ENCODE peak calls at places on chromosomes 1 and 21, in four cellular contexts. B, C, I and Q are unnamed samples.

GRCh38 chr1:199752688-199753027 is 274.9 kb upstream of the NR5A2 start:
- ATAC-seq in B (no peak), C (no peak), I (no peak), Q (no peak)

GRCh38 chr1:245825128-245825901 is 670.5 kb downstream of the KIF26B start:
- ATAC-seq in B (no peak), C (no peak), I (no peak), Q (no peak)

GRCh38 chr1:27535386-27535785 is 45.4 kb upstream of the WASF2 start:
- ATAC-seq in B (peak; percentile 72), C (no peak), I (no peak), Q (peak; percentile 73)

GRCh38 chr1:39685071-39685470 is 6.2 kb downstream of the HPCAL4 start:
- ATAC-seq in B (no peak), C (no peak), I (no peak), Q (no peak)

GRCh38 chr1:175564723-175565122 is 178.7 kb downstream of the TNR start:
- ATAC-seq in B (no peak), C (no peak), I (no peak), Q (no peak)

GRCh38 chr1:228740543-228740942 is 5.3 kb downstream of the RHOU start:
- ATAC-seq in B (no peak), C (no peak), I (no peak), Q (no peak)

GRCh38 chr1:29900086-29900485 is 663.8 kb downstream of the PTPRU start:
- ATAC-seq in B (no peak), C (no peak), I (no peak), Q (no peak)

GRCh38 chr21:34693192-34693810 is 24.5 kb downstream of the CLIC6 start:
- ATAC-seq in B (peak; percentile 38), C (peak; percentile 57), I (no peak), Q (peak; percentile 12)

GRCh38 chr1:61098906-61099437 is 16.6 kb downstream of the NFIA start:
- ATAC-seq in B (no peak), C (peak; percentile 19), I (no peak), Q (no peak)

GRCh38 chr1:15236226-15237145 is 10.5 kb upstream of the FHAD1 start:
- ATAC-seq in B (no peak), C (no peak), I (no peak), Q (no peak)

GRCh38 chr1:207089627-207090265 is 1.1 kb downstream of the C4BPB start:
- ATAC-seq in B (no peak), C (peak; percentile 19), I (peak; percentile 30), Q (no peak)

GRCh38 chr1:15328785-15329480 is 80.8 kb upstream of the EFHD2 start:
- ATAC-seq in B (peak; percentile 57), C (peak; percentile 33), I (no peak), Q (peak; percentile 28)

GRCh38 chr1:18787825-18788385 is 71.6 kb downstream of the TAS1R2 start:
- ATAC-seq in B (no peak), C (no peak), I (no peak), Q (no peak)

GRCh38 chr1:30743584-30744059 is 14.0 kb downstream of the LAPTM5 start:
- ATAC-seq in B (peak; percentile 13), C (peak; percentile 67), I (peak; percentile 75), Q (peak; percentile 42)

GRCh38 chr1:208238710-208239517 is 5.3 kb downstream of the PLXNA2 start:
- ATAC-seq in B (peak; percentile 15), C (no peak), I (no peak), Q (peak; percentile 75)

GRCh38 chr21:36747114-36747814 is 48.3 kb downstream of the SIM2 start:
- ATAC-seq in B (peak; percentile 45), C (peak; percentile 3), I (peak; percentile 37), Q (no peak)

GRCh38 chr1:59967141-59967697 is 40.6 kb upstream of the CYP2J2 start:
- ATAC-seq in B (peak; percentile 62), C (no peak), I (no peak), Q (peak; percentile 36)

GRCh38 chr1:155931332-155932038 is 2.7 kb downstream of the KHDC4 start:
- ATAC-seq in B (peak; percentile 54), C (no peak), I (no peak), Q (peak; percentile 43)

GRCh38 chr21:35833991-35834390 is 226.3 kb downstream of the SETD4 start:
- ATAC-seq in B (no peak), C (no peak), I (no peak), Q (no peak)

GRCh38 chr1:110555807-110556470 is 37.0 kb upstream of the KCNA10 start:
- ATAC-seq in B (no peak), C (no peak), I (no peak), Q (no peak)

GRCh38 chr1:55572878-55573734 is 357.9 kb upstream of the USP24 start:
- ATAC-seq in B (no peak), C (no peak), I (no peak), Q (no peak)

GRCh38 chr1:34306568-34306967 is 129.9 kb downstream of the C1orf94 start:
- ATAC-seq in B (no peak), C (no peak), I (no peak), Q (no peak)

GRCh38 chr1:100445565-100445964 is 92.4 kb upstream of the GPR88 start:
- ATAC-seq in B (no peak), C (no peak), I (peak; percentile 37), Q (no peak)

GRCh38 chr1:196609114-196609737 is 986 bp upstream of the KCNT2 start:
- ATAC-seq in B (no peak), C (no peak), I (peak; percentile 14), Q (no peak)

GRCh38 chr1:236895665-236896387 is 100.7 kb downstream of the MTR start:
- ATAC-seq in B (no peak), C (no peak), I (no peak), Q (no peak)

GRCh38 chr1:172544481-172545104 is 11.6 kb downstream of the SUCO start:
- ATAC-seq in B (no peak), C (no peak), I (peak; percentile 50), Q (no peak)

GRCh38 chr21:22795644-22796043 is 1797.4 kb downstream of the NCAM2 start:
- ATAC-seq in B (no peak), C (no peak), I (no peak), Q (no peak)

GRCh38 chr21:46096997-46097825 is 701 bp upstream of the COL6A2 start:
- ATAC-seq in B (peak; percentile 14), C (peak; percentile 10), I (no peak), Q (peak; percentile 13)

GRCh38 chr1:239389703-239390102 is 3.3 kb downstream of the CHRM3 start:
- ATAC-seq in B (no peak), C (no peak), I (no peak), Q (no peak)

GRCh38 chr1:62003777-62004176 is 190.9 kb upstream of the L1TD1 start:
- ATAC-seq in B (no peak), C (no peak), I (no peak), Q (no peak)